ENCODE peak calls at places on chromosomes 5 and 9, in nine cellular contexts. F is GM12878, U is H1, T is HepG2, Y is sigmoid colon, H is stomach, Q is suprapubic skin, N is K562, G is upper lobe of left lung. D is an unnamed sample.

GRCh38 chr9:91474656-91475055 is 51.0 kb upstream of the NFIL3 start:
- DNase-seq in F (no peak), U (no peak), T (no peak), Y (no peak), H (no peak), Q (no peak), N (no peak), G (no peak), D (no peak)

GRCh38 chr5:138709216-138709615 is 44.0 kb upstream of the CTNNA1 start:
- DNase-seq in F (no peak), U (no peak), T (no peak), Y (no peak), H (no peak), Q (no peak), N (no peak), G (no peak), D (no peak)

GRCh38 chr5:87184544-87184943 is 83.1 kb upstream of the RASA1 start:
- DNase-seq in F (no peak), U (no peak), T (no peak), Y (no peak), H (no peak), Q (no peak), N (no peak), G (no peak), D (no peak)

GRCh38 chr9:134488251-134488900 is 153.2 kb upstream of the COL5A1 start:
- DNase-seq in F (no peak), U (no peak), T (no peak), Y (peak), H (no peak), Q (peak), N (no peak), G (peak), D (no peak)

GRCh38 chr5:169125571-169125970 is 175.4 kb downstream of the SLIT3 start:
- DNase-seq in F (no peak), U (no peak), T (no peak), Y (no peak), H (no peak), Q (no peak), N (no peak), G (no peak), D (no peak)

GRCh38 chr5:13985736-13986418 is 41.4 kb upstream of the DNAH5 start:
- DNase-seq in F (no peak), U (no peak), T (peak), Y (no peak), H (no peak), Q (no peak), N (no peak), G (no peak), D (no peak)

GRCh38 chr9:79695531-79696218 is 123.9 kb downstream of the TLE4 start:
- DNase-seq in F (no peak), U (no peak), T (no peak), Y (no peak), H (no peak), Q (no peak), N (no peak), G (no peak), D (peak)

GRCh38 chr9:125262217-125262991 is 778 bp downstream of the GAPVD1 start:
- DNase-seq in F (no peak), U (no peak), T (peak), Y (no peak), H (no peak), Q (no peak), N (no peak), G (no peak), D (no peak)

GRCh38 chr9:36871606-36872005 is 162.5 kb downstream of the PAX5 start:
- DNase-seq in F (no peak), U (no peak), T (no peak), Y (peak), H (no peak), Q (no peak), N (no peak), G (no peak), D (no peak)

GRCh38 chr5:179154991-179155955 is 95.1 kb downstream of the ZNF354C start:
- DNase-seq in F (no peak), U (peak), T (no peak), Y (peak), H (no peak), Q (peak), N (no peak), G (no peak), D (no peak)

GRCh38 chr9:128382261-128382660 is 11.1 kb downstream of the URM1 start:
- DNase-seq in F (no peak), U (no peak), T (no peak), Y (no peak), H (no peak), Q (no peak), N (no peak), G (no peak), D (no peak)

GRCh38 chr9:79213417-79214125 is 358.2 kb upstream of the TLE4 start:
- DNase-seq in F (no peak), U (no peak), T (no peak), Y (no peak), H (no peak), Q (no peak), N (no peak), G (no peak), D (no peak)

GRCh38 chr5:156328176-156328575 is 1.2 kb downstream of the SGCD start:
- DNase-seq in F (no peak), U (no peak), T (no peak), Y (no peak), H (no peak), Q (no peak), N (no peak), G (no peak), D (no peak)

GRCh38 chr9:107945961-107946360 is 456.4 kb upstream of the KLF4 start:
- DNase-seq in F (no peak), U (no peak), T (no peak), Y (no peak), H (no peak), Q (no peak), N (no peak), G (no peak), D (no peak)

GRCh38 chr5:96088676-96089075 is 127.0 kb upstream of the ELL2 start:
- DNase-seq in F (no peak), U (no peak), T (no peak), Y (no peak), H (no peak), Q (no peak), N (no peak), G (no peak), D (no peak)

DNA sequence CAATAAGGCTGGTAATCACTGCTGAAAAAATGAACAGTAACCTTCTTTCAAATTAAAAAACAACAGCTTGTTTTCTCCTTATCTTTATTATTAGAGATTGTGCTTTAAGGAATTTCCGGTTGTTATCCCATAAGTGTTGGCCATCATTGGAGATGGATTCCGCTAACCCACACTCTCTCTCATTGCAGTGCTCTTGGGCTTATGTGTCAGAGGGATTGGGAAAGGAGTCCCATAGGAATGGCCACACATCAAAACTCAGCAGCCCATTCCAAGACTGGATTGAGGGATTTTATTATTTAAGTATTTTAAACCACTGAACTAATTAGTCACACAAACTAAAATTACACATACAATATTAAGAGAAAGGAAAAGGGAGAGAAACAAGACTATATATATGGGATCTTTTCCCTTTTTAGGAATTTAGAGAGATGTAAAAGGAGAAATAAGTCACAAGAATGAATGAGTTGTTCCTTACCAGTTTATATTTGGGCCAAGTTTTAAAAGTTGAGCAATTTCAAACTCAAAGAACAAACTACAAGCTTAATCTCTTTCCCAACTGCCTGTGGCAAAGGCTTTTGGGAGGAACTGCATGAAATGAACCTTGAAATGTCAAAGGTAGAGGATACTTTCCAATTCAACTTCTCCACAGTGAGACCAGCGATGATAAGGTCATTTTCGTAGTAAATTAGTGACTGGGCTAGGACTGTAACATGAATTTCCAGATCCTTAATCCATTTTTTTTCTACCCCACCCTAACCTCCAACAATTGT is 2.4 kb downstream of the SPINK6 start:
- DNase-seq in F (no peak), U (no peak), T (no peak), Y (no peak), H (no peak), Q (no peak), N (no peak), G (no peak), D (no peak)
- TF ChIP-seq EP300 in F (no peak), U (no peak), T (no peak), Y (no peak), H (no peak), Q (no peak), N (no peak), G (no peak), D (no peak)

DNA sequence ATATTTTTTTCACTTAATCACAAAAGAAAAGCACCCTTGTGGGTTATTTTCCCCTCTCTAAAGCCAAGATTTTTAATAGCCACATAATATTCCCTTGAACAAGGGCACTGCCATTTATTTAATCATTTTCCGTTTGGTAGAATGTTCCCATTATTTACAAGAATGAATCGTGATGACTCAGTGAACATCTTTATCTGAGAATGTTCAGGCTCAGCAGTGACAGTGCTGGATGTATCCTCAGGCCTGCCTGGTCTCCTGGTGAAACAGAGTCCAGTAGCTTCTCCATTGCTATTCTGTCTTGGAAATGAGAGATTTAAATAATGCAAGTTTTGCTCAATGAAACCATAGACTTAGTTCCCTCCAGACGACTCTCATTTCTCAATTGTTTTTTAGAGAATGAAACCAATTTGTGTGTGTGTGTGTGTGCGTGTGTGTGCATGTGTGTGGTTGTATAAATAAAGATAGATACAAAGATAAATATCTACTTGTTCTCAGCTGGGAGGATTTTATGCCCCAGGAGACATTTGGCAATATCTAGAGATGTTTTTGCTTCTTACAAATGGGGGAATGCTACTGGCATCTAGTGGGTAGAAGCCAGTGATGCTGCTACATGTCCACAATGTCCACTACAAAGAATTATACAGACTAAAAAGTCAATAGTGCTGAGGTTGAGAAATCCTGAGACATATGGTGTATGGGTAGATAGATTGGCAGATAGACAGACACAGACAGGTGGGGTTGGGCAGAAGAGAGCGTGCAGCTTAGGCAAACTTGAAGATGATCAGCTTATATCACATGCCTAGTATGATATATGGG is 55.0 kb downstream of the PAPPA start:
- DNase-seq in F (no peak), U (no peak), T (no peak), Y (no peak), H (no peak), Q (no peak), N (no peak), G (no peak), D (no peak)
- TF ChIP-seq POLR2AphosphoS5 in F (no peak), U (no peak), T (no peak), Y (no peak), H (no peak), Q (no peak), N (no peak), G (no peak), D (no peak)

GRCh38 chr5:141841781-141842180 is 36.4 kb downstream of the PCDH1 start:
- DNase-seq in F (no peak), U (no peak), T (no peak), Y (no peak), H (peak), Q (no peak), N (no peak), G (peak), D (peak)

GRCh38 chr5:141844414-141845097 is 33.7 kb downstream of the PCDH1 start:
- DNase-seq in F (no peak), U (no peak), T (no peak), Y (no peak), H (no peak), Q (no peak), N (no peak), G (no peak), D (no peak)

GRCh38 chr5:141845371-141845821 is 32.8 kb downstream of the PCDH1 start:
- DNase-seq in F (no peak), U (no peak), T (no peak), Y (no peak), H (no peak), Q (no peak), N (peak), G (no peak), D (no peak)

GRCh38 chr5:141841376-141841775 is 36.8 kb downstream of the PCDH1 start:
- DNase-seq in F (no peak), U (no peak), T (no peak), Y (no peak), H (peak), Q (no peak), N (no peak), G (peak), D (peak)

DNA sequence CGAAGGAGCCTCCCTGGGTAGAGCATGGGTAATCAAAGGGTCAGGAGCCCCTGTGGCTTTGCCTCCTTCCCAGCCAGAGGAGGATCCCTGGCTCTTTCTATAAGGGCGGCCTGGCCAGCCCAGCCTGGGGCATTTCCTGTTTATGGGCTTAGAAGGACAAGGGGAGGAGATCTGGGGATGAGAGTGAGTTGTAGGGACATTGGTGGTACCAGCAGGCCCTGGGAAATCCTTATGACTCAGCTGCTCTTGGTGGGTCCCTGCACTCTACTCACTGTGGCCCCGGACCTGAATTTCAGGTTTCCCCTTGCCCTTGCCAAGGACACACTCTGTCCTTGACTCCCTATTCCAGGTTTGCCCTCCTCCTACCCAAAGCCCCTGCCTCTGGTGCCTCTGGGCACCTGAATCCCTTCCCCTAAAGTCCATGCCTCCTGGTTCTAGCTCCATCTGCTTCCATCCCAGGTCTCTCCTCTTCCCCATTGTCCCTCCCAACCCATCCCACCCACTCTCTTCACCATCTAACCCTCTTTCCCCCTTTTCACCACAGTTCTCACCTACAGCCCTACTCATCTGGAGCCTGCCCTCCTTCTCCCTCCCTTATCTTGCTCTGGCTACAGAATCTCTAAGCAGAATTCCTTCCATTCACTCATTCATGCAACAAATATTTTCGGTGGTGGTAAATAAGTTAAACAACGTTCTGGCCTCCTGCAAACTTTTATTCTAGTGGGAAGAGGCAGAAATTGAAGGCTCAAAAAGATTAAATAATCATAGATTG is 34.9 kb downstream of the PCDH1 start:
- DNase-seq in F (no peak), U (no peak), T (no peak), Y (no peak), H (peak), Q (no peak), N (no peak), G (peak), D (no peak)
- TF ChIP-seq POLR2A in F (no peak), U (no peak), T (no peak), Y (no peak), H (no peak), Q (no peak), N (no peak), G (no peak), D (no peak)

GRCh38 chr5:68267044-68267443 is 51.5 kb downstream of the PIK3R1 start:
- DNase-seq in F (no peak), U (no peak), T (no peak), Y (no peak), H (no peak), Q (no peak), N (no peak), G (no peak), D (no peak)

GRCh38 chr5:68266457-68266856 is 50.9 kb downstream of the PIK3R1 start:
- DNase-seq in F (no peak), U (no peak), T (no peak), Y (no peak), H (no peak), Q (no peak), N (no peak), G (no peak), D (no peak)

GRCh38 chr5:68264024-68264956 is 48.7 kb downstream of the PIK3R1 start:
- DNase-seq in F (no peak), U (no peak), T (peak), Y (no peak), H (no peak), Q (no peak), N (no peak), G (no peak), D (no peak)

GRCh38 chr5:68265822-68266395 is 50.4 kb downstream of the PIK3R1 start:
- DNase-seq in F (no peak), U (no peak), T (no peak), Y (peak), H (no peak), Q (no peak), N (no peak), G (no peak), D (no peak)

DNA sequence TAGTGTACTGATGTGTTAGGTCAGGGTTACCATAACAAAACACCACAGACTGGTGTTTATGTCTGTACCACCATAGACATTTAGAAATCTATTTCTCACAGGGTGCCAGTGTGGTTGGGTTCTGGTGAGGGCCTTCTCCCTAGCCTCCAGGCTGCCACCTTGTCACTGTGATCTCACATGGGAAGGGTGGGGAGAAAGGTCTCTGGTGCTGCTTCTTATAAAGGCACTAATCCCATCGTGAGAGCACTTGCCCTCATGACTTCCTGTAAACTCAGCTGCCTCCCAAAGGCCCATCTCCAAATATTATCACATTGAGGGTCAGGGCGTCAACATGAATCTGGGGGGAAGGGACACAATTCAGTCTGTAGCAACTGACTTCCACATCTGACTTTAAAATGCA is 49.8 kb downstream of the PIK3R1 start:
- DNase-seq in F (no peak), U (no peak), T (no peak), Y (peak), H (no peak), Q (no peak), N (no peak), G (no peak), D (no peak)
- TF ChIP-seq EP300 in F (no peak), U (no peak), T (no peak), Y (no peak), H (no peak), Q (no peak), N (no peak), G (peak), D (no peak)

GRCh38 chr5:125189451-125190051 is 443.1 kb upstream of the ZNF608 start:
- DNase-seq in F (no peak), U (no peak), T (no peak), Y (no peak), H (no peak), Q (no peak), N (no peak), G (no peak), D (no peak)
- TF ChIP-seq POLR2AphosphoS5 in F (no peak), U (no peak), T (no peak), Y (no peak), H (no peak), Q (no peak), N (no peak), G (no peak), D (no peak)

DNA sequence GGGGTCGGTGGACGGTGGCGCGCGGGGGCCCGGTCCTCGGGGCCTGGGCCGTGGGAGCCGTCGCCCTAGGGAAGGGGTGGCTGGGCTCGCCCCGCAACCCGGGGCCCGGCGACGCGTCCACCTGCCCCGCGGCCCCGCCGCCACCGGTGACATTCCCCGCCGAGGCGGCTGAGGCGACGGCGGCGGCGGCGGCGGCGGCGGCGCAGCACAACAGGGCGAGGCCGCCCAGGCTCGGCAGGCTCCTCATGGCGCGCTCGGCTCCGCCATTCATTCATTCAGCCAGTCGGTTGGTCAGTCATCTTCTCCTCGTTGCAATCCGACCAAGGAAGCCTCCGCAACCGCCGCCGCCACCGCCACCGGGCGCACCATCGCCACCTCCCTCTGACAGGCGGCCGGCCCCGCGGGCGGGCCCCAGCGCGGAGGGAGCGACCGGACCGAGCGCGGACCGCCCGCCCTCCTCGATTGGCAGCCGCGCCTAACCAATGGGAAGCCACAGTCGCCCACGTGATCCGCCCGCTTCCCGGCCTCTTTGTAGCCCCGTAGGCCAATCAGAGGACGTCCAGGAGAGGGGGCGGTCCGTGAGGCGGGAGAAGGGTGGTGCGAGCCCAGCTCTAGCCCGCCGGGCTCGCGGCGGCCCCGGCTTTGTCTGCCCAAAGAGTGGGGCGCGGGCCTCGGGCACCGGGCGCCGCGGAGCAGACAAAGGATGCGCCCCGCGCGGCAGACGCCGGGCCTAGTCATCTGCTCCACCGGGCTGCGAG is at the start of gene MEGF9:
- DNase-seq in F (peak), U (peak), T (peak), Y (peak), H (peak), Q (peak), N (peak), G (peak), D (peak)
- TF ChIP-seq POLR2A in F (peak), U (peak), T (peak), Y (no peak), H (no peak), Q (peak), N (peak), G (peak), D (peak)